ENCODE peak calls at places on chromosomes 11 and 22, in eight cellular contexts. One of them, this sample, is unnamed.

GRCh38 chr11:66181632-66182345 is 86.7 kb upstream of the RAB1B start:
- DNase-seq in GM12891: no peak
- DNase-seq in stimulated activated CD4-positive, alpha-beta T cell treated with anti-CD3 and anti-CD28 coated beads, Interleukin-2, amount 100 ng/mL, for 48 hours: no peak
- DNase-seq in activated naive CD4-positive, alpha-beta T cell treated with Interleukin-2 at 50 U/mL for 16 hours: no peak
- DNase-seq in activated T-cell treated with anti-CD3 and anti-CD28 coated beads for 48 hours: no peak
- DNase-seq in Kasumi-1: no peak
- DNase-seq in naive thymus-derived CD4-positive, alpha-beta T cell: no peak
- DNase-seq in PC-3: peak; percentile 31
- DNase-seq in this sample: no peak

GRCh38 chr11:95611827-95612226 is 177.8 kb downstream of the FAM76B start:
- DNase-seq in GM12891: no peak
- DNase-seq in stimulated activated CD4-positive, alpha-beta T cell treated with anti-CD3 and anti-CD28 coated beads, Interleukin-2, amount 100 ng/mL, for 48 hours: no peak
- DNase-seq in activated naive CD4-positive, alpha-beta T cell treated with Interleukin-2 at 50 U/mL for 16 hours: no peak
- DNase-seq in activated T-cell treated with anti-CD3 and anti-CD28 coated beads for 48 hours: no peak
- DNase-seq in Kasumi-1: no peak
- DNase-seq in naive thymus-derived CD4-positive, alpha-beta T cell: no peak
- DNase-seq in PC-3: no peak
- DNase-seq in this sample: no peak

GRCh38 chr11:96303067-96303466 is 39.9 kb downstream of the MAML2 start:
- DNase-seq in GM12891: no peak
- DNase-seq in stimulated activated CD4-positive, alpha-beta T cell treated with anti-CD3 and anti-CD28 coated beads, Interleukin-2, amount 100 ng/mL, for 48 hours: no peak
- DNase-seq in activated naive CD4-positive, alpha-beta T cell treated with Interleukin-2 at 50 U/mL for 16 hours: no peak
- DNase-seq in activated T-cell treated with anti-CD3 and anti-CD28 coated beads for 48 hours: no peak
- DNase-seq in Kasumi-1: peak; percentile 33
- DNase-seq in naive thymus-derived CD4-positive, alpha-beta T cell: no peak
- DNase-seq in PC-3: peak; percentile 97
- DNase-seq in this sample: no peak

GRCh38 chr11:110629594-110629993 is 82.6 kb downstream of the ARHGAP20 start:
- DNase-seq in GM12891: no peak
- DNase-seq in stimulated activated CD4-positive, alpha-beta T cell treated with anti-CD3 and anti-CD28 coated beads, Interleukin-2, amount 100 ng/mL, for 48 hours: no peak
- DNase-seq in activated naive CD4-positive, alpha-beta T cell treated with Interleukin-2 at 50 U/mL for 16 hours: no peak
- DNase-seq in activated T-cell treated with anti-CD3 and anti-CD28 coated beads for 48 hours: no peak
- DNase-seq in Kasumi-1: no peak
- DNase-seq in naive thymus-derived CD4-positive, alpha-beta T cell: no peak
- DNase-seq in PC-3: no peak
- DNase-seq in this sample: no peak

GRCh38 chr11:102241026-102241425 is 76.3 kb upstream of the BIRC3 start:
- DNase-seq in GM12891: no peak
- DNase-seq in stimulated activated CD4-positive, alpha-beta T cell treated with anti-CD3 and anti-CD28 coated beads, Interleukin-2, amount 100 ng/mL, for 48 hours: no peak
- DNase-seq in activated naive CD4-positive, alpha-beta T cell treated with Interleukin-2 at 50 U/mL for 16 hours: no peak
- DNase-seq in activated T-cell treated with anti-CD3 and anti-CD28 coated beads for 48 hours: no peak
- DNase-seq in Kasumi-1: no peak
- DNase-seq in naive thymus-derived CD4-positive, alpha-beta T cell: no peak
- DNase-seq in PC-3: no peak
- DNase-seq in this sample: no peak

GRCh38 chr11:8219257-8220021 is 44.2 kb downstream of the LMO1 start:
- DNase-seq in GM12891: peak; percentile 48
- DNase-seq in stimulated activated CD4-positive, alpha-beta T cell treated with anti-CD3 and anti-CD28 coated beads, Interleukin-2, amount 100 ng/mL, for 48 hours: no peak
- DNase-seq in activated naive CD4-positive, alpha-beta T cell treated with Interleukin-2 at 50 U/mL for 16 hours: peak; percentile 9
- DNase-seq in activated T-cell treated with anti-CD3 and anti-CD28 coated beads for 48 hours: no peak
- DNase-seq in Kasumi-1: peak; percentile 37
- DNase-seq in naive thymus-derived CD4-positive, alpha-beta T cell: no peak
- DNase-seq in PC-3: peak; percentile 67
- DNase-seq in this sample: peak; percentile 10

GRCh38 chr22:44211946-44212930 is 31.5 kb downstream of the PARVG start:
- DNase-seq in GM12891: no peak
- DNase-seq in stimulated activated CD4-positive, alpha-beta T cell treated with anti-CD3 and anti-CD28 coated beads, Interleukin-2, amount 100 ng/mL, for 48 hours: no peak
- DNase-seq in activated naive CD4-positive, alpha-beta T cell treated with Interleukin-2 at 50 U/mL for 16 hours: no peak
- DNase-seq in activated T-cell treated with anti-CD3 and anti-CD28 coated beads for 48 hours: no peak
- DNase-seq in Kasumi-1: no peak
- DNase-seq in naive thymus-derived CD4-positive, alpha-beta T cell: no peak
- DNase-seq in PC-3: no peak
- DNase-seq in this sample: no peak

GRCh38 chr11:124518900-124519541 is 24.4 kb downstream of the OR8B12 start:
- DNase-seq in GM12891: no peak
- DNase-seq in stimulated activated CD4-positive, alpha-beta T cell treated with anti-CD3 and anti-CD28 coated beads, Interleukin-2, amount 100 ng/mL, for 48 hours: no peak
- DNase-seq in activated naive CD4-positive, alpha-beta T cell treated with Interleukin-2 at 50 U/mL for 16 hours: no peak
- DNase-seq in activated T-cell treated with anti-CD3 and anti-CD28 coated beads for 48 hours: no peak
- DNase-seq in Kasumi-1: no peak
- DNase-seq in naive thymus-derived CD4-positive, alpha-beta T cell: no peak
- DNase-seq in PC-3: no peak
- DNase-seq in this sample: no peak

GRCh38 chr22:30919973-30920372 is 48.6 kb downstream of the MORC2 start:
- DNase-seq in GM12891: no peak
- DNase-seq in stimulated activated CD4-positive, alpha-beta T cell treated with anti-CD3 and anti-CD28 coated beads, Interleukin-2, amount 100 ng/mL, for 48 hours: no peak
- DNase-seq in activated naive CD4-positive, alpha-beta T cell treated with Interleukin-2 at 50 U/mL for 16 hours: no peak
- DNase-seq in activated T-cell treated with anti-CD3 and anti-CD28 coated beads for 48 hours: no peak
- DNase-seq in Kasumi-1: no peak
- DNase-seq in naive thymus-derived CD4-positive, alpha-beta T cell: no peak
- DNase-seq in PC-3: no peak
- DNase-seq in this sample: no peak

GRCh38 chr11:8233691-8234424 is 29.8 kb downstream of the LMO1 start:
- DNase-seq in GM12891: no peak
- DNase-seq in stimulated activated CD4-positive, alpha-beta T cell treated with anti-CD3 and anti-CD28 coated beads, Interleukin-2, amount 100 ng/mL, for 48 hours: no peak
- DNase-seq in activated naive CD4-positive, alpha-beta T cell treated with Interleukin-2 at 50 U/mL for 16 hours: no peak
- DNase-seq in activated T-cell treated with anti-CD3 and anti-CD28 coated beads for 48 hours: no peak
- DNase-seq in Kasumi-1: no peak
- DNase-seq in naive thymus-derived CD4-positive, alpha-beta T cell: no peak
- DNase-seq in PC-3: peak; percentile 49
- DNase-seq in this sample: no peak

GRCh38 chr11:15671216-15671615 is 556.5 kb downstream of the INSC start:
- DNase-seq in GM12891: no peak
- DNase-seq in stimulated activated CD4-positive, alpha-beta T cell treated with anti-CD3 and anti-CD28 coated beads, Interleukin-2, amount 100 ng/mL, for 48 hours: no peak
- DNase-seq in activated naive CD4-positive, alpha-beta T cell treated with Interleukin-2 at 50 U/mL for 16 hours: no peak
- DNase-seq in activated T-cell treated with anti-CD3 and anti-CD28 coated beads for 48 hours: no peak
- DNase-seq in Kasumi-1: no peak
- DNase-seq in naive thymus-derived CD4-positive, alpha-beta T cell: no peak
- DNase-seq in PC-3: no peak
- DNase-seq in this sample: no peak

GRCh38 chr11:70731670-70732492 is 333.6 kb downstream of the CTTN start:
- DNase-seq in GM12891: no peak
- DNase-seq in stimulated activated CD4-positive, alpha-beta T cell treated with anti-CD3 and anti-CD28 coated beads, Interleukin-2, amount 100 ng/mL, for 48 hours: no peak
- DNase-seq in activated naive CD4-positive, alpha-beta T cell treated with Interleukin-2 at 50 U/mL for 16 hours: no peak
- DNase-seq in activated T-cell treated with anti-CD3 and anti-CD28 coated beads for 48 hours: no peak
- DNase-seq in Kasumi-1: no peak
- DNase-seq in naive thymus-derived CD4-positive, alpha-beta T cell: no peak
- DNase-seq in PC-3: no peak
- DNase-seq in this sample: no peak

GRCh38 chr11:117888140-117888561 is 11.7 kb upstream of the FXYD6 start:
- DNase-seq in GM12891: no peak
- DNase-seq in stimulated activated CD4-positive, alpha-beta T cell treated with anti-CD3 and anti-CD28 coated beads, Interleukin-2, amount 100 ng/mL, for 48 hours: no peak
- DNase-seq in activated naive CD4-positive, alpha-beta T cell treated with Interleukin-2 at 50 U/mL for 16 hours: no peak
- DNase-seq in activated T-cell treated with anti-CD3 and anti-CD28 coated beads for 48 hours: no peak
- DNase-seq in Kasumi-1: no peak
- DNase-seq in naive thymus-derived CD4-positive, alpha-beta T cell: no peak
- DNase-seq in PC-3: no peak
- DNase-seq in this sample: no peak

GRCh38 chr22:17106785-17107546 is 14.2 kb downstream of the TMEM121B start:
- DNase-seq in GM12891: peak; percentile 59
- DNase-seq in stimulated activated CD4-positive, alpha-beta T cell treated with anti-CD3 and anti-CD28 coated beads, Interleukin-2, amount 100 ng/mL, for 48 hours: peak; percentile 31
- DNase-seq in activated naive CD4-positive, alpha-beta T cell treated with Interleukin-2 at 50 U/mL for 16 hours: peak; percentile 34
- DNase-seq in activated T-cell treated with anti-CD3 and anti-CD28 coated beads for 48 hours: no peak
- DNase-seq in Kasumi-1: peak; percentile 92
- DNase-seq in naive thymus-derived CD4-positive, alpha-beta T cell: peak; percentile 24
- DNase-seq in PC-3: no peak
- DNase-seq in this sample: no peak

GRCh38 chr22:35524966-35525686 is 15.5 kb upstream of the RASD2 start:
- DNase-seq in GM12891: no peak
- DNase-seq in stimulated activated CD4-positive, alpha-beta T cell treated with anti-CD3 and anti-CD28 coated beads, Interleukin-2, amount 100 ng/mL, for 48 hours: no peak
- DNase-seq in activated naive CD4-positive, alpha-beta T cell treated with Interleukin-2 at 50 U/mL for 16 hours: no peak
- DNase-seq in activated T-cell treated with anti-CD3 and anti-CD28 coated beads for 48 hours: no peak
- DNase-seq in Kasumi-1: no peak
- DNase-seq in naive thymus-derived CD4-positive, alpha-beta T cell: no peak
- DNase-seq in PC-3: no peak
- DNase-seq in this sample: no peak

GRCh38 chr11:85768473-85769146 is 42.3 kb downstream of the SYTL2 start:
- DNase-seq in GM12891: no peak
- DNase-seq in stimulated activated CD4-positive, alpha-beta T cell treated with anti-CD3 and anti-CD28 coated beads, Interleukin-2, amount 100 ng/mL, for 48 hours: no peak
- DNase-seq in activated naive CD4-positive, alpha-beta T cell treated with Interleukin-2 at 50 U/mL for 16 hours: no peak
- DNase-seq in activated T-cell treated with anti-CD3 and anti-CD28 coated beads for 48 hours: no peak
- DNase-seq in Kasumi-1: no peak
- DNase-seq in naive thymus-derived CD4-positive, alpha-beta T cell: no peak
- DNase-seq in PC-3: no peak
- DNase-seq in this sample: no peak

GRCh38 chr11:72787262-72788104 is 6.4 kb downstream of the STARD10 start:
- DNase-seq in GM12891: peak; percentile 84
- DNase-seq in stimulated activated CD4-positive, alpha-beta T cell treated with anti-CD3 and anti-CD28 coated beads, Interleukin-2, amount 100 ng/mL, for 48 hours: no peak
- DNase-seq in activated naive CD4-positive, alpha-beta T cell treated with Interleukin-2 at 50 U/mL for 16 hours: no peak
- DNase-seq in activated T-cell treated with anti-CD3 and anti-CD28 coated beads for 48 hours: no peak
- DNase-seq in Kasumi-1: peak; percentile 76
- DNase-seq in naive thymus-derived CD4-positive, alpha-beta T cell: no peak
- DNase-seq in PC-3: no peak
- DNase-seq in this sample: no peak

GRCh38 chr11:58927393-58928081 is 11.8 kb upstream of the GLYATL1 start:
- DNase-seq in GM12891: no peak
- DNase-seq in stimulated activated CD4-positive, alpha-beta T cell treated with anti-CD3 and anti-CD28 coated beads, Interleukin-2, amount 100 ng/mL, for 48 hours: no peak
- DNase-seq in activated naive CD4-positive, alpha-beta T cell treated with Interleukin-2 at 50 U/mL for 16 hours: no peak
- DNase-seq in activated T-cell treated with anti-CD3 and anti-CD28 coated beads for 48 hours: no peak
- DNase-seq in Kasumi-1: no peak
- DNase-seq in naive thymus-derived CD4-positive, alpha-beta T cell: peak; percentile 39
- DNase-seq in PC-3: peak; percentile 26
- DNase-seq in this sample: no peak

GRCh38 chr22:29914165-29914564 is 31.2 kb downstream of the MTMR3 start:
- DNase-seq in GM12891: no peak
- DNase-seq in stimulated activated CD4-positive, alpha-beta T cell treated with anti-CD3 and anti-CD28 coated beads, Interleukin-2, amount 100 ng/mL, for 48 hours: no peak
- DNase-seq in activated naive CD4-positive, alpha-beta T cell treated with Interleukin-2 at 50 U/mL for 16 hours: no peak
- DNase-seq in activated T-cell treated with anti-CD3 and anti-CD28 coated beads for 48 hours: no peak
- DNase-seq in Kasumi-1: no peak
- DNase-seq in naive thymus-derived CD4-positive, alpha-beta T cell: no peak
- DNase-seq in PC-3: peak; percentile 57
- DNase-seq in this sample: no peak

GRCh38 chr11:134725939-134726639 is 314.0 kb upstream of the B3GAT1 start:
- DNase-seq in GM12891: no peak
- DNase-seq in stimulated activated CD4-positive, alpha-beta T cell treated with anti-CD3 and anti-CD28 coated beads, Interleukin-2, amount 100 ng/mL, for 48 hours: no peak
- DNase-seq in activated naive CD4-positive, alpha-beta T cell treated with Interleukin-2 at 50 U/mL for 16 hours: no peak
- DNase-seq in activated T-cell treated with anti-CD3 and anti-CD28 coated beads for 48 hours: no peak
- DNase-seq in Kasumi-1: no peak
- DNase-seq in naive thymus-derived CD4-positive, alpha-beta T cell: no peak
- DNase-seq in PC-3: peak; percentile 33
- DNase-seq in this sample: no peak

GRCh38 chr22:47328550-47329243 is 566.2 kb downstream of the TBC1D22A start:
- DNase-seq in GM12891: no peak
- DNase-seq in stimulated activated CD4-positive, alpha-beta T cell treated with anti-CD3 and anti-CD28 coated beads, Interleukin-2, amount 100 ng/mL, for 48 hours: no peak
- DNase-seq in activated naive CD4-positive, alpha-beta T cell treated with Interleukin-2 at 50 U/mL for 16 hours: no peak
- DNase-seq in activated T-cell treated with anti-CD3 and anti-CD28 coated beads for 48 hours: no peak
- DNase-seq in Kasumi-1: no peak
- DNase-seq in naive thymus-derived CD4-positive, alpha-beta T cell: no peak
- DNase-seq in PC-3: peak; percentile 91
- DNase-seq in this sample: no peak

GRCh38 chr11:123111465-123111864 is 49.5 kb upstream of the HSPA8 start:
- DNase-seq in GM12891: peak; percentile 44
- DNase-seq in stimulated activated CD4-positive, alpha-beta T cell treated with anti-CD3 and anti-CD28 coated beads, Interleukin-2, amount 100 ng/mL, for 48 hours: no peak
- DNase-seq in activated naive CD4-positive, alpha-beta T cell treated with Interleukin-2 at 50 U/mL for 16 hours: no peak
- DNase-seq in activated T-cell treated with anti-CD3 and anti-CD28 coated beads for 48 hours: no peak
- DNase-seq in Kasumi-1: peak; percentile 37
- DNase-seq in naive thymus-derived CD4-positive, alpha-beta T cell: peak; percentile 21
- DNase-seq in PC-3: peak; percentile 86
- DNase-seq in this sample: no peak

GRCh38 chr22:28813772-28814518 is 13.6 kb upstream of the XBP1 start:
- DNase-seq in GM12891: no peak
- DNase-seq in stimulated activated CD4-positive, alpha-beta T cell treated with anti-CD3 and anti-CD28 coated beads, Interleukin-2, amount 100 ng/mL, for 48 hours: no peak
- DNase-seq in activated naive CD4-positive, alpha-beta T cell treated with Interleukin-2 at 50 U/mL for 16 hours: no peak
- DNase-seq in activated T-cell treated with anti-CD3 and anti-CD28 coated beads for 48 hours: no peak
- DNase-seq in Kasumi-1: peak; percentile 85
- DNase-seq in naive thymus-derived CD4-positive, alpha-beta T cell: no peak
- DNase-seq in PC-3: no peak
- DNase-seq in this sample: no peak

GRCh38 chr11:75790986-75791385 is 22.4 kb downstream of the DGAT2 start:
- DNase-seq in GM12891: no peak
- DNase-seq in stimulated activated CD4-positive, alpha-beta T cell treated with anti-CD3 and anti-CD28 coated beads, Interleukin-2, amount 100 ng/mL, for 48 hours: no peak
- DNase-seq in activated naive CD4-positive, alpha-beta T cell treated with Interleukin-2 at 50 U/mL for 16 hours: no peak
- DNase-seq in activated T-cell treated with anti-CD3 and anti-CD28 coated beads for 48 hours: no peak
- DNase-seq in Kasumi-1: no peak
- DNase-seq in naive thymus-derived CD4-positive, alpha-beta T cell: no peak
- DNase-seq in PC-3: peak; percentile 69
- DNase-seq in this sample: no peak

GRCh38 chr11:124934862-124935547 is 842 bp downstream of the HEPACAM start:
- DNase-seq in GM12891: no peak
- DNase-seq in stimulated activated CD4-positive, alpha-beta T cell treated with anti-CD3 and anti-CD28 coated beads, Interleukin-2, amount 100 ng/mL, for 48 hours: no peak
- DNase-seq in activated naive CD4-positive, alpha-beta T cell treated with Interleukin-2 at 50 U/mL for 16 hours: no peak
- DNase-seq in activated T-cell treated with anti-CD3 and anti-CD28 coated beads for 48 hours: no peak
- DNase-seq in Kasumi-1: no peak
- DNase-seq in naive thymus-derived CD4-positive, alpha-beta T cell: no peak
- DNase-seq in PC-3: peak; percentile 35
- DNase-seq in this sample: no peak

GRCh38 chr22:19329454-19329853 is 37.9 kb upstream of the CLTCL1 start:
- DNase-seq in GM12891: no peak
- DNase-seq in stimulated activated CD4-positive, alpha-beta T cell treated with anti-CD3 and anti-CD28 coated beads, Interleukin-2, amount 100 ng/mL, for 48 hours: no peak
- DNase-seq in activated naive CD4-positive, alpha-beta T cell treated with Interleukin-2 at 50 U/mL for 16 hours: no peak
- DNase-seq in activated T-cell treated with anti-CD3 and anti-CD28 coated beads for 48 hours: no peak
- DNase-seq in Kasumi-1: no peak
- DNase-seq in naive thymus-derived CD4-positive, alpha-beta T cell: no peak
- DNase-seq in PC-3: no peak
- DNase-seq in this sample: no peak

GRCh38 chr22:30918761-30919160 is 49.8 kb downstream of the MORC2 start:
- DNase-seq in GM12891: no peak
- DNase-seq in stimulated activated CD4-positive, alpha-beta T cell treated with anti-CD3 and anti-CD28 coated beads, Interleukin-2, amount 100 ng/mL, for 48 hours: no peak
- DNase-seq in activated naive CD4-positive, alpha-beta T cell treated with Interleukin-2 at 50 U/mL for 16 hours: no peak
- DNase-seq in activated T-cell treated with anti-CD3 and anti-CD28 coated beads for 48 hours: no peak
- DNase-seq in Kasumi-1: no peak
- DNase-seq in naive thymus-derived CD4-positive, alpha-beta T cell: no peak
- DNase-seq in PC-3: no peak
- DNase-seq in this sample: no peak

GRCh38 chr22:35538801-35539321 is 1.8 kb upstream of the RASD2 start:
- DNase-seq in GM12891: no peak
- DNase-seq in stimulated activated CD4-positive, alpha-beta T cell treated with anti-CD3 and anti-CD28 coated beads, Interleukin-2, amount 100 ng/mL, for 48 hours: peak; percentile 38
- DNase-seq in activated naive CD4-positive, alpha-beta T cell treated with Interleukin-2 at 50 U/mL for 16 hours: peak; percentile 41
- DNase-seq in activated T-cell treated with anti-CD3 and anti-CD28 coated beads for 48 hours: peak; percentile 19
- DNase-seq in Kasumi-1: peak; percentile 13
- DNase-seq in naive thymus-derived CD4-positive, alpha-beta T cell: no peak
- DNase-seq in PC-3: peak; percentile 64
- DNase-seq in this sample: no peak

GRCh38 chr11:14645985-14646900 is 2.6 kb downstream of the PDE3B start:
- DNase-seq in GM12891: no peak
- DNase-seq in stimulated activated CD4-positive, alpha-beta T cell treated with anti-CD3 and anti-CD28 coated beads, Interleukin-2, amount 100 ng/mL, for 48 hours: no peak
- DNase-seq in activated naive CD4-positive, alpha-beta T cell treated with Interleukin-2 at 50 U/mL for 16 hours: no peak
- DNase-seq in activated T-cell treated with anti-CD3 and anti-CD28 coated beads for 48 hours: no peak
- DNase-seq in Kasumi-1: no peak
- DNase-seq in naive thymus-derived CD4-positive, alpha-beta T cell: no peak
- DNase-seq in PC-3: no peak
- DNase-seq in this sample: no peak

GRCh38 chr11:61485080-61485479 is 23.5 kb upstream of the LRRC10B start:
- DNase-seq in GM12891: no peak
- DNase-seq in stimulated activated CD4-positive, alpha-beta T cell treated with anti-CD3 and anti-CD28 coated beads, Interleukin-2, amount 100 ng/mL, for 48 hours: no peak
- DNase-seq in activated naive CD4-positive, alpha-beta T cell treated with Interleukin-2 at 50 U/mL for 16 hours: no peak
- DNase-seq in activated T-cell treated with anti-CD3 and anti-CD28 coated beads for 48 hours: no peak
- DNase-seq in Kasumi-1: no peak
- DNase-seq in naive thymus-derived CD4-positive, alpha-beta T cell: no peak
- DNase-seq in PC-3: no peak
- DNase-seq in this sample: no peak

GRCh38 chr11:118002010-118002540 is 15.9 kb downstream of the IL10RA start:
- DNase-seq in GM12891: no peak
- DNase-seq in stimulated activated CD4-positive, alpha-beta T cell treated with anti-CD3 and anti-CD28 coated beads, Interleukin-2, amount 100 ng/mL, for 48 hours: peak; percentile 56
- DNase-seq in activated naive CD4-positive, alpha-beta T cell treated with Interleukin-2 at 50 U/mL for 16 hours: peak; percentile 67
- DNase-seq in activated T-cell treated with anti-CD3 and anti-CD28 coated beads for 48 hours: peak; percentile 66
- DNase-seq in Kasumi-1: no peak
- DNase-seq in naive thymus-derived CD4-positive, alpha-beta T cell: no peak
- DNase-seq in PC-3: no peak
- DNase-seq in this sample: no peak

GRCh38 chr11:104003491-104003890 is 32.9 kb upstream of the DDI1 start:
- DNase-seq in GM12891: no peak
- DNase-seq in stimulated activated CD4-positive, alpha-beta T cell treated with anti-CD3 and anti-CD28 coated beads, Interleukin-2, amount 100 ng/mL, for 48 hours: no peak
- DNase-seq in activated naive CD4-positive, alpha-beta T cell treated with Interleukin-2 at 50 U/mL for 16 hours: no peak
- DNase-seq in activated T-cell treated with anti-CD3 and anti-CD28 coated beads for 48 hours: no peak
- DNase-seq in Kasumi-1: no peak
- DNase-seq in naive thymus-derived CD4-positive, alpha-beta T cell: no peak
- DNase-seq in PC-3: no peak
- DNase-seq in this sample: no peak

GRCh38 chr11:68345776-68346728 is 33.7 kb downstream of the LRP5 start:
- DNase-seq in GM12891: no peak
- DNase-seq in stimulated activated CD4-positive, alpha-beta T cell treated with anti-CD3 and anti-CD28 coated beads, Interleukin-2, amount 100 ng/mL, for 48 hours: no peak
- DNase-seq in activated naive CD4-positive, alpha-beta T cell treated with Interleukin-2 at 50 U/mL for 16 hours: no peak
- DNase-seq in activated T-cell treated with anti-CD3 and anti-CD28 coated beads for 48 hours: no peak
- DNase-seq in Kasumi-1: no peak
- DNase-seq in naive thymus-derived CD4-positive, alpha-beta T cell: no peak
- DNase-seq in PC-3: no peak
- DNase-seq in this sample: no peak

GRCh38 chr11:12066056-12066798 is 44.2 kb upstream of the MICAL2 start:
- DNase-seq in GM12891: no peak
- DNase-seq in stimulated activated CD4-positive, alpha-beta T cell treated with anti-CD3 and anti-CD28 coated beads, Interleukin-2, amount 100 ng/mL, for 48 hours: no peak
- DNase-seq in activated naive CD4-positive, alpha-beta T cell treated with Interleukin-2 at 50 U/mL for 16 hours: no peak
- DNase-seq in activated T-cell treated with anti-CD3 and anti-CD28 coated beads for 48 hours: no peak
- DNase-seq in Kasumi-1: no peak
- DNase-seq in naive thymus-derived CD4-positive, alpha-beta T cell: no peak
- DNase-seq in PC-3: peak; percentile 96
- DNase-seq in this sample: no peak